ENCODE peak calls at places on chromosomes 13 and 19, in five cellular contexts. C is NCI-H774, T is mucosa of gallbladder, K is ACHN, Z is type B pancreatic cell. H is an unnamed sample.

GRCh38 chr19:16417660-16418596 is 53.8 kb downstream of the EPS15L1 start:
- DNase-seq in C (no peak), T (peak; percentile 34), K (peak; percentile 57), Z (peak; percentile 78), H (peak; percentile 89)

GRCh38 chr13:74131206-74131605 is 3.0 kb downstream of the KLF12 start:
- DNase-seq in C (no peak), T (no peak), K (no peak), Z (no peak), H (no peak)

GRCh38 chr13:55613429-55614187 is 1527.1 kb upstream of the PRR20A start:
- DNase-seq in C (no peak), T (no peak), K (no peak), Z (no peak), H (no peak)

GRCh38 chr13:50229935-50230334 is 214.7 kb downstream of the KCNRG start:
- DNase-seq in C (no peak), T (no peak), K (no peak), Z (no peak), H (no peak)

GRCh38 chr19:4345656-4346383 is 2.5 kb downstream of the MPND start:
- DNase-seq in C (no peak), T (no peak), K (no peak), Z (no peak), H (no peak)

GRCh38 chr19:16899566-16900075 is 10.8 kb downstream of the F2RL3 start:
- DNase-seq in C (no peak), T (no peak), K (peak; percentile 52), Z (no peak), H (peak; percentile 61)

GRCh38 chr13:89678722-89679121 is 1668.8 kb upstream of the MIR17HG start:
- DNase-seq in C (no peak), T (no peak), K (no peak), Z (no peak), H (no peak)

GRCh38 chr13:45851171-45851889 is at the start of gene SIAH3:
- DNase-seq in C (no peak), T (no peak), K (no peak), Z (no peak), H (no peak)

GRCh38 chr19:23758187-23759074 is at the start of gene ZNF681:
- DNase-seq in C (peak; percentile 92), T (peak; percentile 94), K (no peak), Z (peak; percentile 84), H (peak; percentile 92)

GRCh38 chr13:48531416-48532145 is 1.3 kb downstream of the RCBTB2 start:
- DNase-seq in C (no peak), T (no peak), K (no peak), Z (no peak), H (no peak)